ENCODE peak calls at places on chromosomes 16 and 17, in eight cellular contexts. One of them, this sample, is unnamed.
A peak's percentile ranks its signal among the peaks of the same experiment; 100 is the strongest.

GRCh38 chr16:8920676-8921625 is 38.8 kb downstream of the LITAFD start:
- DNase-seq in T1000: no peak
- DNase-seq in AG09309: no peak
- DNase-seq in B cell: no peak
- DNase-seq in naive thymus-derived CD4-positive, alpha-beta T cell: no peak
- DNase-seq in stimulated activated CD8-positive, alpha-beta memory T cell treated with anti-CD3 and anti-CD28 coated beads, Interleukin-4, amount 100 ng/mL, for 1 hour: no peak
- DNase-seq in KG1: no peak
- DNase-seq in GM23338: no peak
- DNase-seq in this sample: no peak

GRCh38 chr17:28834420-28834819 is 8.2 kb downstream of the FAM222B start:
- DNase-seq in T1000: no peak
- DNase-seq in AG09309: no peak
- DNase-seq in B cell: no peak
- DNase-seq in naive thymus-derived CD4-positive, alpha-beta T cell: no peak
- DNase-seq in stimulated activated CD8-positive, alpha-beta memory T cell treated with anti-CD3 and anti-CD28 coated beads, Interleukin-4, amount 100 ng/mL, for 1 hour: no peak
- DNase-seq in KG1: no peak
- DNase-seq in GM23338: no peak
- DNase-seq in this sample: no peak

GRCh38 chr17:79714129-79714528 is 16.6 kb upstream of the ENPP7 start:
- DNase-seq in T1000: no peak
- DNase-seq in AG09309: no peak
- DNase-seq in B cell: no peak
- DNase-seq in naive thymus-derived CD4-positive, alpha-beta T cell: no peak
- DNase-seq in stimulated activated CD8-positive, alpha-beta memory T cell treated with anti-CD3 and anti-CD28 coated beads, Interleukin-4, amount 100 ng/mL, for 1 hour: no peak
- DNase-seq in KG1: no peak
- DNase-seq in GM23338: no peak
- DNase-seq in this sample: no peak

GRCh38 chr17:31549121-31549524 is 157.6 kb downstream of the RAB11FIP4 start:
- DNase-seq in T1000: no peak
- DNase-seq in AG09309: no peak
- DNase-seq in B cell: no peak
- DNase-seq in naive thymus-derived CD4-positive, alpha-beta T cell: no peak
- DNase-seq in stimulated activated CD8-positive, alpha-beta memory T cell treated with anti-CD3 and anti-CD28 coated beads, Interleukin-4, amount 100 ng/mL, for 1 hour: no peak
- DNase-seq in KG1: no peak
- DNase-seq in GM23338: no peak
- DNase-seq in this sample: no peak

GRCh38 chr17:56284501-56284900 is 131.2 kb downstream of the ANKFN1 start:
- DNase-seq in T1000: no peak
- DNase-seq in AG09309: no peak
- DNase-seq in B cell: no peak
- DNase-seq in naive thymus-derived CD4-positive, alpha-beta T cell: no peak
- DNase-seq in stimulated activated CD8-positive, alpha-beta memory T cell treated with anti-CD3 and anti-CD28 coated beads, Interleukin-4, amount 100 ng/mL, for 1 hour: no peak
- DNase-seq in KG1: no peak
- DNase-seq in GM23338: no peak
- DNase-seq in this sample: no peak

GRCh38 chr16:71851726-71852125 is 6.0 kb downstream of the ATXN1L start:
- DNase-seq in T1000: no peak
- DNase-seq in AG09309: no peak
- DNase-seq in B cell: no peak
- DNase-seq in naive thymus-derived CD4-positive, alpha-beta T cell: no peak
- DNase-seq in stimulated activated CD8-positive, alpha-beta memory T cell treated with anti-CD3 and anti-CD28 coated beads, Interleukin-4, amount 100 ng/mL, for 1 hour: no peak
- DNase-seq in KG1: no peak
- DNase-seq in GM23338: no peak
- DNase-seq in this sample: no peak

GRCh38 chr17:4950075-4950756 is 703 bp upstream of the ENO3 start:
- DNase-seq in T1000: no peak
- DNase-seq in AG09309: no peak
- DNase-seq in B cell: no peak
- DNase-seq in naive thymus-derived CD4-positive, alpha-beta T cell: no peak
- DNase-seq in stimulated activated CD8-positive, alpha-beta memory T cell treated with anti-CD3 and anti-CD28 coated beads, Interleukin-4, amount 100 ng/mL, for 1 hour: no peak
- DNase-seq in KG1: no peak
- DNase-seq in GM23338: peak; percentile 68
- DNase-seq in this sample: no peak

GRCh38 chr17:64778367-64779290 is 116.5 kb upstream of the SMURF2 start:
- DNase-seq in T1000: no peak
- DNase-seq in AG09309: no peak
- DNase-seq in B cell: peak; percentile 49
- DNase-seq in naive thymus-derived CD4-positive, alpha-beta T cell: no peak
- DNase-seq in stimulated activated CD8-positive, alpha-beta memory T cell treated with anti-CD3 and anti-CD28 coated beads, Interleukin-4, amount 100 ng/mL, for 1 hour: no peak
- DNase-seq in KG1: no peak
- DNase-seq in GM23338: peak; percentile 69
- DNase-seq in this sample: no peak